ENCODE peak calls at places on chromosomes 1 and 21, in eight cellular contexts. W, L, F, R, X, Q, Y and E are unnamed samples.

GRCh38 chr1:219179293-219179692 is 5.6 kb downstream of the LYPLAL1 start:
- DNase-seq in W (no peak), L (no peak), F (no peak), R (no peak), X (no peak), Q (no peak), Y (no peak), E (no peak)

GRCh38 chr1:22749919-22750670 is 39.5 kb downstream of the EPHB2 start:
- DNase-seq in W (peak; percentile 73), L (peak; percentile 61), F (peak; percentile 45), R (peak; percentile 95), X (no peak), Q (no peak), Y (peak; percentile 88), E (no peak)

GRCh38 chr1:15738416-15739113 is 2.5 kb downstream of the SLC25A34 start:
- DNase-seq in W (no peak), L (no peak), F (no peak), R (no peak), X (no peak), Q (no peak), Y (no peak), E (no peak)

GRCh38 chr1:220748091-220748934 is at the start of gene MTARC2:
- DNase-seq in W (peak; percentile 44), L (peak; percentile 86), F (peak; percentile 81), R (peak; percentile 85), X (peak; percentile 91), Q (peak; percentile 91), Y (peak; percentile 82), E (peak; percentile 41)

GRCh38 chr1:59673575-59674467 is 140.9 kb upstream of the HOOK1 start:
- DNase-seq in W (no peak), L (peak; percentile 53), F (peak; percentile 4), R (peak; percentile 6), X (peak; percentile 86), Q (peak; percentile 37), Y (no peak), E (no peak)

GRCh38 chr1:107093385-107093784 is 36.9 kb downstream of the PRMT6 start:
- DNase-seq in W (no peak), L (no peak), F (no peak), R (no peak), X (no peak), Q (no peak), Y (no peak), E (no peak)

GRCh38 chr21:37710555-37711293 is 205.5 kb downstream of the KCNJ6 start:
- DNase-seq in W (no peak), L (no peak), F (no peak), R (no peak), X (peak; percentile 61), Q (no peak), Y (no peak), E (no peak)

GRCh38 chr1:233357595-233358446 is 30.3 kb downstream of the MAP3K21 start:
- DNase-seq in W (no peak), L (no peak), F (no peak), R (no peak), X (no peak), Q (no peak), Y (peak; percentile 33), E (no peak)

GRCh38 chr1:10914056-10914455 is 98.4 kb upstream of the TARDBP start:
- DNase-seq in W (no peak), L (no peak), F (no peak), R (no peak), X (no peak), Q (no peak), Y (no peak), E (no peak)

DNA sequence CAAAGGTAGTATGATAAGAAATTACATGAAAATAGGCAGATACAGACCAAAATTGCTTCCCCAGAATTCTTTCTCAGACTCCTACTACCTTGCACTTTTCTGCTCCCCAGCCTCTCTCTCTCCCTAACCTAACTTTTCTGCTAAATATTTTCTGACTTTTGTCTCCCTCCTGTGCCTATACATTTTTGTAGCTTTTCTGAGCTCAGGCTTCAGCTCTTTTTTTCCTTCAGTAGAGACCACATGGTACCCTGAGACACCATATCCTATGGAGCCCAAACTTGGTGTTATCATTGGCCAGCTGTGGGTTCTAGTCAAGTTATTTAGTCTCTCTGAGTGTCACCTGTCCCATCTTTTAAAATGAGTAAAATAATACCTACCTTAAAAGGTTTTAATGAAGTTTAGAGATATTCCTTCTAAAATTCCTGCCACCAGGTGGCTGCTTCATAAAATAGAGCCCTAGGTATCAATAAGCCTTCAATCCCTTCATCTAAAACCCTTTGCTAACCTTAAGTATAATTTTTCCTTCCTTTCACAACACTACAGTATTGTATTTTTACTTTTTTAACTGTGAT is 237.7 kb upstream of the DUSP10 start:
- DNase-seq in W (no peak), L (no peak), F (no peak), R (no peak), X (no peak), Q (no peak), Y (no peak), E (no peak)
- TF ChIP-seq CTCF in W (no peak), L (no peak), F (peak; percentile 17), R (no peak), X (no peak), Q (peak; percentile 74), Y (peak; percentile 41), E (peak; percentile 49)

GRCh38 chr1:153032073-153032472 is 1.1 kb downstream of the SPRR1B start:
- DNase-seq in W (no peak), L (no peak), F (no peak), R (no peak), X (no peak), Q (no peak), Y (no peak), E (no peak)

GRCh38 chr1:153030895-153031294 is at the start of gene SPRR1B:
- DNase-seq in W (no peak), L (no peak), F (no peak), R (no peak), X (no peak), Q (no peak), Y (no peak), E (no peak)

GRCh38 chr1:153028771-153029170 is 2.2 kb upstream of the SPRR1B start:
- DNase-seq in W (no peak), L (no peak), F (no peak), R (no peak), X (no peak), Q (no peak), Y (no peak), E (no peak)

GRCh38 chr1:153035211-153035610 is 4.2 kb downstream of the SPRR1B start:
- DNase-seq in W (no peak), L (no peak), F (no peak), R (no peak), X (no peak), Q (no peak), Y (no peak), E (no peak)

DNA sequence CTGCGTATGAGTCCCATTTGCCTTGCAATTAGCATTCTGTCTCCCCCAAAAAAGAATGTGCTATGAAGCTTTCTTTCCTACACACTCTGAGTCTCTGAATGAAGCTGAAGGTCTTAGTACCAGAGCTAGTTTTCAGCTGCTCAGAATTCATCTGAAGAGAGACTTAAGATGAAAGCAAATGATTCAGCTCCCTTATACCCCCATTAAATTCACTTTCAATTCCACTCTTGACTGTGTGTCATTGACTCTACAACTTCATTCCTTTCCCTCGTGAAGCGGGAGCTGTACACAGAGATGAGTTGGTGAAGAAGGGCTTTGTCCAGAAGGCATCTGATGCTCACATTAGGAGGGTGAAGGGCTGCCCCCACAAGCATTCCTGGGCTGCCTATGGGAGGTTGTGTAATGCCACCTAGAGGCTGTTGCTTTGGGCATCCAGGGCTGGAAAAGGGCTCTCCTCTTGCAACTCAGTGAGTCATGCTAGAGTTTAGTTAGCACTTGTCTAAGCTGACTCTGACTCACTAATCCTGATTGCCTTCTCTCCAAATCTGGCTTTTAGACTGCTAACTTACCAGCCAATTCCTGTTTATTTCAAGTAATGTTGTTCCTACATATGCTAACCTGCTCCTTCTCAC is 1.8 kb downstream of the SPRR1B start:
- DNase-seq in W (no peak), L (no peak), F (peak; percentile 37), R (peak; percentile 20), X (no peak), Q (peak; percentile 35), Y (peak; percentile 44), E (no peak)
- TF ChIP-seq CTCF in W (no peak), L (no peak), F (peak; percentile 14), R (no peak), X (no peak), Q (peak; percentile 69), Y (peak; percentile 21), E (peak; percentile 40)

GRCh38 chr21:25709684-25710265 is 24.9 kb downstream of the ATP5PF start:
- DNase-seq in W (no peak), L (no peak), F (no peak), R (no peak), X (no peak), Q (peak; percentile 38), Y (no peak), E (no peak)
- TF ChIP-seq CTCF in W (no peak), L (no peak), F (no peak), R (no peak), X (no peak), Q (peak; percentile 31), Y (no peak), E (no peak)

DNA sequence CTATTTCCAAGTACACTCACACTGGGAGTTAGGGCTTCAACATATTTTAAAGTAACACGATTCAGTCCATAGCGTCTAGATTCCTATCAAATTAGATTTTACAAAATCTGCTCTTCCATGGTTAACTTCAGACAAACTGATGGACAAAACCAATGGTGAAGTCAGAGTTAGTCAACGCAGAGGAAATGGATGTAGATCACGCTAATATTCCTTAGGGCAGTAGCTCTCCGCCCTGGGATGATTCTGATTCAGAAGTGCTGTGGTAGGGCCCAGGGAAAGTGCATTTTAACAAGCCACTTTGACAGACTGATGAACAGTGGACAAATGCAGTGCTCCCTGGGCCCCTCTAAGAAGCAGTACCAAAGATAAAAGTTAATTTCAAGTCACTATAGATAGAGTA is 83.2 kb downstream of the HIVEP3 start:
- DNase-seq in W (no peak), L (no peak), F (no peak), R (no peak), X (no peak), Q (no peak), Y (no peak), E (no peak)
- TF ChIP-seq CTCF in W (no peak), L (no peak), F (no peak), R (no peak), X (no peak), Q (no peak), Y (no peak), E (no peak)

GRCh38 chr1:52904590-52905375 is 16.8 kb downstream of the ECHDC2 start:
- DNase-seq in W (no peak), L (no peak), F (peak; percentile 47), R (no peak), X (no peak), Q (peak; percentile 81), Y (peak; percentile 25), E (no peak)
- TF ChIP-seq CTCF in W (peak; percentile 37), L (no peak), F (peak; percentile 37), R (peak; percentile 29), X (no peak), Q (peak; percentile 75), Y (peak; percentile 26), E (peak; percentile 47)

GRCh38 chr1:73635021-73635420 is 563.0 kb downstream of the LRRIQ3 start:
- DNase-seq in W (no peak), L (no peak), F (no peak), R (peak; percentile 12), X (no peak), Q (no peak), Y (peak; percentile 1), E (no peak)
- TF ChIP-seq CTCF in W (no peak), L (no peak), F (no peak), R (no peak), X (no peak), Q (peak; percentile 23), Y (no peak), E (no peak)